ENCODE peak calls at places on chromosome 15, in eight cellular contexts. One of them, this sample, is unnamed.

GRCh38 chr15:83709813-83710212 is 55.9 kb downstream of the ADAMTSL3 start:
- DNase-seq in stromal cell of bone marrow: no peak
- DNase-seq in T-cell: no peak
- DNase-seq in ureter: no peak
- DNase-seq in iPS-NIHi11: no peak
- DNase-seq in stimulated activated CD8-positive, alpha-beta memory T cell treated with anti-CD3 and anti-CD28 coated beads, Interleukin-7, amount 100 ng/mL, for 1 hour: no peak
- DNase-seq in stimulated activated CD4-positive, alpha-beta T cell treated with anti-CD3 and anti-CD28 coated beads, Interleukin-15, amount 100 ng/mL, for 1 hour: no peak
- DNase-seq in NCI-H1930: no peak
- DNase-seq in this sample: no peak

GRCh38 chr15:93829115-93829849 is 402.1 kb upstream of the MCTP2 start:
- DNase-seq in stromal cell of bone marrow: peak; percentile 26
- DNase-seq in T-cell: no peak
- DNase-seq in ureter: peak; percentile 51
- DNase-seq in iPS-NIHi11: peak; percentile 7
- DNase-seq in stimulated activated CD8-positive, alpha-beta memory T cell treated with anti-CD3 and anti-CD28 coated beads, Interleukin-7, amount 100 ng/mL, for 1 hour: no peak
- DNase-seq in stimulated activated CD4-positive, alpha-beta T cell treated with anti-CD3 and anti-CD28 coated beads, Interleukin-15, amount 100 ng/mL, for 1 hour: no peak
- DNase-seq in NCI-H1930: no peak
- DNase-seq in this sample: no peak

GRCh38 chr15:94487635-94488034 is 256.3 kb downstream of the MCTP2 start:
- DNase-seq in stromal cell of bone marrow: no peak
- DNase-seq in T-cell: no peak
- DNase-seq in ureter: no peak
- DNase-seq in iPS-NIHi11: no peak
- DNase-seq in stimulated activated CD8-positive, alpha-beta memory T cell treated with anti-CD3 and anti-CD28 coated beads, Interleukin-7, amount 100 ng/mL, for 1 hour: no peak
- DNase-seq in stimulated activated CD4-positive, alpha-beta T cell treated with anti-CD3 and anti-CD28 coated beads, Interleukin-15, amount 100 ng/mL, for 1 hour: no peak
- DNase-seq in NCI-H1930: no peak
- DNase-seq in this sample: no peak

GRCh38 chr15:32861741-32862140 is 143.9 kb downstream of the GREM1 start:
- DNase-seq in stromal cell of bone marrow: peak; percentile 77
- DNase-seq in T-cell: no peak
- DNase-seq in ureter: no peak
- DNase-seq in iPS-NIHi11: no peak
- DNase-seq in stimulated activated CD8-positive, alpha-beta memory T cell treated with anti-CD3 and anti-CD28 coated beads, Interleukin-7, amount 100 ng/mL, for 1 hour: no peak
- DNase-seq in stimulated activated CD4-positive, alpha-beta T cell treated with anti-CD3 and anti-CD28 coated beads, Interleukin-15, amount 100 ng/mL, for 1 hour: no peak
- DNase-seq in NCI-H1930: no peak
- DNase-seq in this sample: no peak

GRCh38 chr15:39281094-39281493 is 299.8 kb upstream of the THBS1 start:
- DNase-seq in stromal cell of bone marrow: no peak
- DNase-seq in T-cell: no peak
- DNase-seq in ureter: no peak
- DNase-seq in iPS-NIHi11: no peak
- DNase-seq in stimulated activated CD8-positive, alpha-beta memory T cell treated with anti-CD3 and anti-CD28 coated beads, Interleukin-7, amount 100 ng/mL, for 1 hour: no peak
- DNase-seq in stimulated activated CD4-positive, alpha-beta T cell treated with anti-CD3 and anti-CD28 coated beads, Interleukin-15, amount 100 ng/mL, for 1 hour: no peak
- DNase-seq in NCI-H1930: no peak
- DNase-seq in this sample: no peak

GRCh38 chr15:69148465-69148864 is 12.0 kb upstream of the GLCE start:
- DNase-seq in stromal cell of bone marrow: no peak
- DNase-seq in T-cell: no peak
- DNase-seq in ureter: no peak
- DNase-seq in iPS-NIHi11: no peak
- DNase-seq in stimulated activated CD8-positive, alpha-beta memory T cell treated with anti-CD3 and anti-CD28 coated beads, Interleukin-7, amount 100 ng/mL, for 1 hour: no peak
- DNase-seq in stimulated activated CD4-positive, alpha-beta T cell treated with anti-CD3 and anti-CD28 coated beads, Interleukin-15, amount 100 ng/mL, for 1 hour: no peak
- DNase-seq in NCI-H1930: no peak
- DNase-seq in this sample: no peak

GRCh38 chr15:92808611-92809063 is 91.5 kb upstream of the CHD2 start:
- DNase-seq in stromal cell of bone marrow: no peak
- DNase-seq in T-cell: no peak
- DNase-seq in ureter: no peak
- DNase-seq in iPS-NIHi11: peak; percentile 38
- DNase-seq in stimulated activated CD8-positive, alpha-beta memory T cell treated with anti-CD3 and anti-CD28 coated beads, Interleukin-7, amount 100 ng/mL, for 1 hour: no peak
- DNase-seq in stimulated activated CD4-positive, alpha-beta T cell treated with anti-CD3 and anti-CD28 coated beads, Interleukin-15, amount 100 ng/mL, for 1 hour: no peak
- DNase-seq in NCI-H1930: no peak
- DNase-seq in this sample: no peak

GRCh38 chr15:88690331-88690730 is 51.5 kb downstream of the ISG20 start:
- DNase-seq in stromal cell of bone marrow: no peak
- DNase-seq in T-cell: no peak
- DNase-seq in ureter: no peak
- DNase-seq in iPS-NIHi11: no peak
- DNase-seq in stimulated activated CD8-positive, alpha-beta memory T cell treated with anti-CD3 and anti-CD28 coated beads, Interleukin-7, amount 100 ng/mL, for 1 hour: no peak
- DNase-seq in stimulated activated CD4-positive, alpha-beta T cell treated with anti-CD3 and anti-CD28 coated beads, Interleukin-15, amount 100 ng/mL, for 1 hour: no peak
- DNase-seq in NCI-H1930: no peak
- DNase-seq in this sample: no peak

GRCh38 chr15:83850015-83850414 is 196.1 kb downstream of the ADAMTSL3 start:
- DNase-seq in stromal cell of bone marrow: no peak
- DNase-seq in T-cell: no peak
- DNase-seq in ureter: no peak
- DNase-seq in iPS-NIHi11: no peak
- DNase-seq in stimulated activated CD8-positive, alpha-beta memory T cell treated with anti-CD3 and anti-CD28 coated beads, Interleukin-7, amount 100 ng/mL, for 1 hour: no peak
- DNase-seq in stimulated activated CD4-positive, alpha-beta T cell treated with anti-CD3 and anti-CD28 coated beads, Interleukin-15, amount 100 ng/mL, for 1 hour: no peak
- DNase-seq in NCI-H1930: no peak
- DNase-seq in this sample: no peak

GRCh38 chr15:35289029-35289617 is 204.0 kb upstream of the NANOGP8 start:
- DNase-seq in stromal cell of bone marrow: peak; percentile 40
- DNase-seq in T-cell: no peak
- DNase-seq in ureter: no peak
- DNase-seq in iPS-NIHi11: peak; percentile 46
- DNase-seq in stimulated activated CD8-positive, alpha-beta memory T cell treated with anti-CD3 and anti-CD28 coated beads, Interleukin-7, amount 100 ng/mL, for 1 hour: no peak
- DNase-seq in stimulated activated CD4-positive, alpha-beta T cell treated with anti-CD3 and anti-CD28 coated beads, Interleukin-15, amount 100 ng/mL, for 1 hour: no peak
- DNase-seq in NCI-H1930: peak; percentile 3
- DNase-seq in this sample: no peak

GRCh38 chr15:50182233-50183013 is 427 bp downstream of the SLC27A2 start:
- DNase-seq in stromal cell of bone marrow: no peak
- DNase-seq in T-cell: peak; percentile 34
- DNase-seq in ureter: peak; percentile 47
- DNase-seq in iPS-NIHi11: peak; percentile 61
- DNase-seq in stimulated activated CD8-positive, alpha-beta memory T cell treated with anti-CD3 and anti-CD28 coated beads, Interleukin-7, amount 100 ng/mL, for 1 hour: no peak
- DNase-seq in stimulated activated CD4-positive, alpha-beta T cell treated with anti-CD3 and anti-CD28 coated beads, Interleukin-15, amount 100 ng/mL, for 1 hour: no peak
- DNase-seq in NCI-H1930: no peak
- DNase-seq in this sample: no peak

GRCh38 chr15:29086001-29086400 is 183.6 kb downstream of the NSMCE3 start:
- DNase-seq in stromal cell of bone marrow: no peak
- DNase-seq in T-cell: no peak
- DNase-seq in ureter: no peak
- DNase-seq in iPS-NIHi11: no peak
- DNase-seq in stimulated activated CD8-positive, alpha-beta memory T cell treated with anti-CD3 and anti-CD28 coated beads, Interleukin-7, amount 100 ng/mL, for 1 hour: no peak
- DNase-seq in stimulated activated CD4-positive, alpha-beta T cell treated with anti-CD3 and anti-CD28 coated beads, Interleukin-15, amount 100 ng/mL, for 1 hour: no peak
- DNase-seq in NCI-H1930: no peak
- DNase-seq in this sample: no peak

GRCh38 chr15:75577401-75578205 is 1.5 kb downstream of the PTPN9 start:
- DNase-seq in stromal cell of bone marrow: no peak
- DNase-seq in T-cell: no peak
- DNase-seq in ureter: no peak
- DNase-seq in iPS-NIHi11: no peak
- DNase-seq in stimulated activated CD8-positive, alpha-beta memory T cell treated with anti-CD3 and anti-CD28 coated beads, Interleukin-7, amount 100 ng/mL, for 1 hour: no peak
- DNase-seq in stimulated activated CD4-positive, alpha-beta T cell treated with anti-CD3 and anti-CD28 coated beads, Interleukin-15, amount 100 ng/mL, for 1 hour: no peak
- DNase-seq in NCI-H1930: no peak
- DNase-seq in this sample: no peak

GRCh38 chr15:82647045-82647834 is at the start of gene CPEB1:
- DNase-seq in stromal cell of bone marrow: peak; percentile 28
- DNase-seq in T-cell: peak; percentile 13
- DNase-seq in ureter: peak; percentile 56
- DNase-seq in iPS-NIHi11: peak; percentile 68
- DNase-seq in stimulated activated CD8-positive, alpha-beta memory T cell treated with anti-CD3 and anti-CD28 coated beads, Interleukin-7, amount 100 ng/mL, for 1 hour: peak; percentile 16
- DNase-seq in stimulated activated CD4-positive, alpha-beta T cell treated with anti-CD3 and anti-CD28 coated beads, Interleukin-15, amount 100 ng/mL, for 1 hour: no peak
- DNase-seq in NCI-H1930: peak; percentile 66
- DNase-seq in this sample: no peak

GRCh38 chr15:60091150-60091549 is 87.0 kb downstream of the FOXB1 start:
- DNase-seq in stromal cell of bone marrow: peak; percentile 85
- DNase-seq in T-cell: no peak
- DNase-seq in ureter: peak; percentile 56
- DNase-seq in iPS-NIHi11: no peak
- DNase-seq in stimulated activated CD8-positive, alpha-beta memory T cell treated with anti-CD3 and anti-CD28 coated beads, Interleukin-7, amount 100 ng/mL, for 1 hour: no peak
- DNase-seq in stimulated activated CD4-positive, alpha-beta T cell treated with anti-CD3 and anti-CD28 coated beads, Interleukin-15, amount 100 ng/mL, for 1 hour: no peak
- DNase-seq in NCI-H1930: no peak
- DNase-seq in this sample: no peak

GRCh38 chr15:32957219-32957618 is 237.3 kb downstream of the FMN1 start:
- DNase-seq in stromal cell of bone marrow: no peak
- DNase-seq in T-cell: no peak
- DNase-seq in ureter: no peak
- DNase-seq in iPS-NIHi11: no peak
- DNase-seq in stimulated activated CD8-positive, alpha-beta memory T cell treated with anti-CD3 and anti-CD28 coated beads, Interleukin-7, amount 100 ng/mL, for 1 hour: no peak
- DNase-seq in stimulated activated CD4-positive, alpha-beta T cell treated with anti-CD3 and anti-CD28 coated beads, Interleukin-15, amount 100 ng/mL, for 1 hour: no peak
- DNase-seq in NCI-H1930: no peak
- DNase-seq in this sample: no peak

GRCh38 chr15:96474274-96474673 is 143.8 kb downstream of the NR2F2 start:
- DNase-seq in stromal cell of bone marrow: no peak
- DNase-seq in T-cell: no peak
- DNase-seq in ureter: no peak
- DNase-seq in iPS-NIHi11: no peak
- DNase-seq in stimulated activated CD8-positive, alpha-beta memory T cell treated with anti-CD3 and anti-CD28 coated beads, Interleukin-7, amount 100 ng/mL, for 1 hour: no peak
- DNase-seq in stimulated activated CD4-positive, alpha-beta T cell treated with anti-CD3 and anti-CD28 coated beads, Interleukin-15, amount 100 ng/mL, for 1 hour: no peak
- DNase-seq in NCI-H1930: no peak
- DNase-seq in this sample: no peak

GRCh38 chr15:101314301-101314700 is 19.3 kb upstream of the SNRPA1 start:
- DNase-seq in stromal cell of bone marrow: no peak
- DNase-seq in T-cell: no peak
- DNase-seq in ureter: no peak
- DNase-seq in iPS-NIHi11: no peak
- DNase-seq in stimulated activated CD8-positive, alpha-beta memory T cell treated with anti-CD3 and anti-CD28 coated beads, Interleukin-7, amount 100 ng/mL, for 1 hour: no peak
- DNase-seq in stimulated activated CD4-positive, alpha-beta T cell treated with anti-CD3 and anti-CD28 coated beads, Interleukin-15, amount 100 ng/mL, for 1 hour: no peak
- DNase-seq in NCI-H1930: no peak
- DNase-seq in this sample: no peak

GRCh38 chr15:90790057-90790456 is 72.9 kb downstream of the BLM start:
- DNase-seq in stromal cell of bone marrow: no peak
- DNase-seq in T-cell: no peak
- DNase-seq in ureter: no peak
- DNase-seq in iPS-NIHi11: no peak
- DNase-seq in stimulated activated CD8-positive, alpha-beta memory T cell treated with anti-CD3 and anti-CD28 coated beads, Interleukin-7, amount 100 ng/mL, for 1 hour: no peak
- DNase-seq in stimulated activated CD4-positive, alpha-beta T cell treated with anti-CD3 and anti-CD28 coated beads, Interleukin-15, amount 100 ng/mL, for 1 hour: no peak
- DNase-seq in NCI-H1930: no peak
- DNase-seq in this sample: no peak

GRCh38 chr15:78092111-78093041 is at the start of gene SH2D7:
- DNase-seq in stromal cell of bone marrow: no peak
- DNase-seq in T-cell: no peak
- DNase-seq in ureter: no peak
- DNase-seq in iPS-NIHi11: no peak
- DNase-seq in stimulated activated CD8-positive, alpha-beta memory T cell treated with anti-CD3 and anti-CD28 coated beads, Interleukin-7, amount 100 ng/mL, for 1 hour: no peak
- DNase-seq in stimulated activated CD4-positive, alpha-beta T cell treated with anti-CD3 and anti-CD28 coated beads, Interleukin-15, amount 100 ng/mL, for 1 hour: no peak
- DNase-seq in NCI-H1930: no peak
- DNase-seq in this sample: no peak

GRCh38 chr15:34047893-34048775 is 9.1 kb upstream of the AVEN start:
- DNase-seq in stromal cell of bone marrow: no peak
- DNase-seq in T-cell: no peak
- DNase-seq in ureter: no peak
- DNase-seq in iPS-NIHi11: no peak
- DNase-seq in stimulated activated CD8-positive, alpha-beta memory T cell treated with anti-CD3 and anti-CD28 coated beads, Interleukin-7, amount 100 ng/mL, for 1 hour: no peak
- DNase-seq in stimulated activated CD4-positive, alpha-beta T cell treated with anti-CD3 and anti-CD28 coated beads, Interleukin-15, amount 100 ng/mL, for 1 hour: no peak
- DNase-seq in NCI-H1930: no peak
- DNase-seq in this sample: no peak

GRCh38 chr15:80228959-80229610 is 22.9 kb downstream of the CTXND1 start:
- DNase-seq in stromal cell of bone marrow: peak; percentile 13
- DNase-seq in T-cell: no peak
- DNase-seq in ureter: no peak
- DNase-seq in iPS-NIHi11: no peak
- DNase-seq in stimulated activated CD8-positive, alpha-beta memory T cell treated with anti-CD3 and anti-CD28 coated beads, Interleukin-7, amount 100 ng/mL, for 1 hour: no peak
- DNase-seq in stimulated activated CD4-positive, alpha-beta T cell treated with anti-CD3 and anti-CD28 coated beads, Interleukin-15, amount 100 ng/mL, for 1 hour: no peak
- DNase-seq in NCI-H1930: no peak
- DNase-seq in this sample: no peak

GRCh38 chr15:99464137-99464536 is 101.6 kb upstream of the MEF2A start:
- DNase-seq in stromal cell of bone marrow: no peak
- DNase-seq in T-cell: no peak
- DNase-seq in ureter: no peak
- DNase-seq in iPS-NIHi11: no peak
- DNase-seq in stimulated activated CD8-positive, alpha-beta memory T cell treated with anti-CD3 and anti-CD28 coated beads, Interleukin-7, amount 100 ng/mL, for 1 hour: no peak
- DNase-seq in stimulated activated CD4-positive, alpha-beta T cell treated with anti-CD3 and anti-CD28 coated beads, Interleukin-15, amount 100 ng/mL, for 1 hour: no peak
- DNase-seq in NCI-H1930: no peak
- DNase-seq in this sample: no peak

GRCh38 chr15:39582286-39582976 is 1.6 kb downstream of the THBS1 start:
- DNase-seq in stromal cell of bone marrow: peak; percentile 10
- DNase-seq in T-cell: no peak
- DNase-seq in ureter: no peak
- DNase-seq in iPS-NIHi11: no peak
- DNase-seq in stimulated activated CD8-positive, alpha-beta memory T cell treated with anti-CD3 and anti-CD28 coated beads, Interleukin-7, amount 100 ng/mL, for 1 hour: no peak
- DNase-seq in stimulated activated CD4-positive, alpha-beta T cell treated with anti-CD3 and anti-CD28 coated beads, Interleukin-15, amount 100 ng/mL, for 1 hour: no peak
- DNase-seq in NCI-H1930: no peak
- DNase-seq in this sample: no peak

GRCh38 chr15:66772967-66773873 is 71.2 kb downstream of the SMAD6 start:
- DNase-seq in stromal cell of bone marrow: no peak
- DNase-seq in T-cell: no peak
- DNase-seq in ureter: no peak
- DNase-seq in iPS-NIHi11: no peak
- DNase-seq in stimulated activated CD8-positive, alpha-beta memory T cell treated with anti-CD3 and anti-CD28 coated beads, Interleukin-7, amount 100 ng/mL, for 1 hour: no peak
- DNase-seq in stimulated activated CD4-positive, alpha-beta T cell treated with anti-CD3 and anti-CD28 coated beads, Interleukin-15, amount 100 ng/mL, for 1 hour: no peak
- DNase-seq in NCI-H1930: no peak
- DNase-seq in this sample: no peak

GRCh38 chr15:98888839-98889479 is 118.6 kb downstream of the PGPEP1L start:
- DNase-seq in stromal cell of bone marrow: no peak
- DNase-seq in T-cell: no peak
- DNase-seq in ureter: no peak
- DNase-seq in iPS-NIHi11: no peak
- DNase-seq in stimulated activated CD8-positive, alpha-beta memory T cell treated with anti-CD3 and anti-CD28 coated beads, Interleukin-7, amount 100 ng/mL, for 1 hour: no peak
- DNase-seq in stimulated activated CD4-positive, alpha-beta T cell treated with anti-CD3 and anti-CD28 coated beads, Interleukin-15, amount 100 ng/mL, for 1 hour: no peak
- DNase-seq in NCI-H1930: no peak
- DNase-seq in this sample: no peak

GRCh38 chr15:60773255-60773654 is 294.3 kb upstream of the ICE2 start:
- DNase-seq in stromal cell of bone marrow: no peak
- DNase-seq in T-cell: no peak
- DNase-seq in ureter: no peak
- DNase-seq in iPS-NIHi11: no peak
- DNase-seq in stimulated activated CD8-positive, alpha-beta memory T cell treated with anti-CD3 and anti-CD28 coated beads, Interleukin-7, amount 100 ng/mL, for 1 hour: no peak
- DNase-seq in stimulated activated CD4-positive, alpha-beta T cell treated with anti-CD3 and anti-CD28 coated beads, Interleukin-15, amount 100 ng/mL, for 1 hour: no peak
- DNase-seq in NCI-H1930: no peak
- DNase-seq in this sample: no peak

GRCh38 chr15:45529613-45530012 is 7.1 kb upstream of the SLC30A4 start:
- DNase-seq in stromal cell of bone marrow: no peak
- DNase-seq in T-cell: no peak
- DNase-seq in ureter: no peak
- DNase-seq in iPS-NIHi11: no peak
- DNase-seq in stimulated activated CD8-positive, alpha-beta memory T cell treated with anti-CD3 and anti-CD28 coated beads, Interleukin-7, amount 100 ng/mL, for 1 hour: no peak
- DNase-seq in stimulated activated CD4-positive, alpha-beta T cell treated with anti-CD3 and anti-CD28 coated beads, Interleukin-15, amount 100 ng/mL, for 1 hour: no peak
- DNase-seq in NCI-H1930: no peak
- DNase-seq in this sample: no peak

GRCh38 chr15:57384816-57385215 is 8.5 kb downstream of the CGNL1 start:
- DNase-seq in stromal cell of bone marrow: no peak
- DNase-seq in T-cell: no peak
- DNase-seq in ureter: no peak
- DNase-seq in iPS-NIHi11: no peak
- DNase-seq in stimulated activated CD8-positive, alpha-beta memory T cell treated with anti-CD3 and anti-CD28 coated beads, Interleukin-7, amount 100 ng/mL, for 1 hour: no peak
- DNase-seq in stimulated activated CD4-positive, alpha-beta T cell treated with anti-CD3 and anti-CD28 coated beads, Interleukin-15, amount 100 ng/mL, for 1 hour: no peak
- DNase-seq in NCI-H1930: no peak
- DNase-seq in this sample: no peak

GRCh38 chr15:84812842-84813241 is 4.3 kb upstream of the ALPK3 start:
- DNase-seq in stromal cell of bone marrow: no peak
- DNase-seq in T-cell: no peak
- DNase-seq in ureter: no peak
- DNase-seq in iPS-NIHi11: no peak
- DNase-seq in stimulated activated CD8-positive, alpha-beta memory T cell treated with anti-CD3 and anti-CD28 coated beads, Interleukin-7, amount 100 ng/mL, for 1 hour: no peak
- DNase-seq in stimulated activated CD4-positive, alpha-beta T cell treated with anti-CD3 and anti-CD28 coated beads, Interleukin-15, amount 100 ng/mL, for 1 hour: no peak
- DNase-seq in NCI-H1930: no peak
- DNase-seq in this sample: no peak

GRCh38 chr15:28881170-28881569 is 4.6 kb upstream of the APBA2 start:
- DNase-seq in stromal cell of bone marrow: no peak
- DNase-seq in T-cell: no peak
- DNase-seq in ureter: no peak
- DNase-seq in iPS-NIHi11: no peak
- DNase-seq in stimulated activated CD8-positive, alpha-beta memory T cell treated with anti-CD3 and anti-CD28 coated beads, Interleukin-7, amount 100 ng/mL, for 1 hour: no peak
- DNase-seq in stimulated activated CD4-positive, alpha-beta T cell treated with anti-CD3 and anti-CD28 coated beads, Interleukin-15, amount 100 ng/mL, for 1 hour: no peak
- DNase-seq in NCI-H1930: no peak
- DNase-seq in this sample: no peak

GRCh38 chr15:28004143-28005003 is 94.7 kb downstream of the OCA2 start:
- DNase-seq in stromal cell of bone marrow: no peak
- DNase-seq in T-cell: no peak
- DNase-seq in ureter: no peak
- DNase-seq in iPS-NIHi11: no peak
- DNase-seq in stimulated activated CD8-positive, alpha-beta memory T cell treated with anti-CD3 and anti-CD28 coated beads, Interleukin-7, amount 100 ng/mL, for 1 hour: no peak
- DNase-seq in stimulated activated CD4-positive, alpha-beta T cell treated with anti-CD3 and anti-CD28 coated beads, Interleukin-15, amount 100 ng/mL, for 1 hour: no peak
- DNase-seq in NCI-H1930: no peak
- DNase-seq in this sample: no peak

GRCh38 chr15:39784125-39784524 is 1.5 kb upstream of the FSIP1 start:
- DNase-seq in stromal cell of bone marrow: no peak
- DNase-seq in T-cell: no peak
- DNase-seq in ureter: no peak
- DNase-seq in iPS-NIHi11: no peak
- DNase-seq in stimulated activated CD8-positive, alpha-beta memory T cell treated with anti-CD3 and anti-CD28 coated beads, Interleukin-7, amount 100 ng/mL, for 1 hour: no peak
- DNase-seq in stimulated activated CD4-positive, alpha-beta T cell treated with anti-CD3 and anti-CD28 coated beads, Interleukin-15, amount 100 ng/mL, for 1 hour: no peak
- DNase-seq in NCI-H1930: no peak
- DNase-seq in this sample: no peak

GRCh38 chr15:69064649-69065048 is 50.2 kb downstream of the NOX5 start:
- DNase-seq in stromal cell of bone marrow: no peak
- DNase-seq in T-cell: no peak
- DNase-seq in ureter: no peak
- DNase-seq in iPS-NIHi11: no peak
- DNase-seq in stimulated activated CD8-positive, alpha-beta memory T cell treated with anti-CD3 and anti-CD28 coated beads, Interleukin-7, amount 100 ng/mL, for 1 hour: no peak
- DNase-seq in stimulated activated CD4-positive, alpha-beta T cell treated with anti-CD3 and anti-CD28 coated beads, Interleukin-15, amount 100 ng/mL, for 1 hour: no peak
- DNase-seq in NCI-H1930: no peak
- DNase-seq in this sample: no peak

This sample was measured in T-helper 1 cell.